ENCODE peak calls at places on chromosomes 1 and 21, in four cellular contexts. Y is transverse colon, Z is lower lobe of right lung, R is IMR-90. L is an unnamed sample.

GRCh38 chr1:115647507-115647906 is 5.7 kb downstream of the VANGL1 start:
- DNase-seq in Y (no peak), Z (no peak), R (no peak), L (no peak)

GRCh38 chr1:3423245-3423829 is 31.1 kb upstream of the ARHGEF16 start:
- DNase-seq in Y (peak), Z (peak), R (no peak), L (peak)

GRCh38 chr1:2580691-2581090 is 5.9 kb upstream of the PRXL2B start:
- DNase-seq in Y (no peak), Z (peak), R (no peak), L (no peak)

GRCh38 chr21:43731891-43732711 is 13.2 kb downstream of the PDXK start:
- DNase-seq in Y (no peak), Z (no peak), R (no peak), L (no peak)

GRCh38 chr1:18342744-18343143 is 138.0 kb upstream of the KLHDC7A start:
- DNase-seq in Y (no peak), Z (no peak), R (no peak), L (no peak)

GRCh38 chr1:161066694-161067093 is 3.0 kb downstream of the ARHGAP30 start:
- DNase-seq in Y (no peak), Z (no peak), R (no peak), L (no peak)

GRCh38 chr1:218584418-218585155 is 239.5 kb downstream of the TGFB2 start:
- DNase-seq in Y (no peak), Z (no peak), R (peak), L (no peak)

GRCh38 chr1:31739281-31739853 is 24.8 kb downstream of the ADGRB2 start:
- DNase-seq in Y (peak), Z (no peak), R (no peak), L (no peak)

GRCh38 chr1:155940531-155940992 is 876 bp upstream of the RXFP4 start:
- DNase-seq in Y (peak), Z (no peak), R (peak), L (no peak)

GRCh38 chr21:45957986-45958610 is 23.5 kb upstream of the COL6A1 start:
- DNase-seq in Y (no peak), Z (no peak), R (peak), L (no peak)

GRCh38 chr1:203131548-203132200 is 4.1 kb downstream of the ADORA1 start:
- DNase-seq in Y (no peak), Z (no peak), R (no peak), L (no peak)

GRCh38 chr1:53535846-53536245 is 76.6 kb downstream of the DMRTB1 start:
- DNase-seq in Y (no peak), Z (no peak), R (peak), L (no peak)

GRCh38 chr1:11281518-11282331 is 8.7 kb downstream of the UBIAD1 start:
- DNase-seq in Y (no peak), Z (peak), R (peak), L (no peak)

GRCh38 chr1:183914283-183914682 is 109.4 kb downstream of the RGL1 start:
- DNase-seq in Y (no peak), Z (no peak), R (peak), L (no peak)

GRCh38 chr1:7366286-7366954 is 404.7 kb upstream of the VAMP3 start:
- DNase-seq in Y (no peak), Z (no peak), R (no peak), L (peak)

GRCh38 chr1:200180821-200181220 is 153.3 kb downstream of the NR5A2 start:
- DNase-seq in Y (no peak), Z (no peak), R (peak), L (peak)
- TF ChIP-seq CTCF in Y (no peak), Z (no peak), R (peak), L (peak)

DNA sequence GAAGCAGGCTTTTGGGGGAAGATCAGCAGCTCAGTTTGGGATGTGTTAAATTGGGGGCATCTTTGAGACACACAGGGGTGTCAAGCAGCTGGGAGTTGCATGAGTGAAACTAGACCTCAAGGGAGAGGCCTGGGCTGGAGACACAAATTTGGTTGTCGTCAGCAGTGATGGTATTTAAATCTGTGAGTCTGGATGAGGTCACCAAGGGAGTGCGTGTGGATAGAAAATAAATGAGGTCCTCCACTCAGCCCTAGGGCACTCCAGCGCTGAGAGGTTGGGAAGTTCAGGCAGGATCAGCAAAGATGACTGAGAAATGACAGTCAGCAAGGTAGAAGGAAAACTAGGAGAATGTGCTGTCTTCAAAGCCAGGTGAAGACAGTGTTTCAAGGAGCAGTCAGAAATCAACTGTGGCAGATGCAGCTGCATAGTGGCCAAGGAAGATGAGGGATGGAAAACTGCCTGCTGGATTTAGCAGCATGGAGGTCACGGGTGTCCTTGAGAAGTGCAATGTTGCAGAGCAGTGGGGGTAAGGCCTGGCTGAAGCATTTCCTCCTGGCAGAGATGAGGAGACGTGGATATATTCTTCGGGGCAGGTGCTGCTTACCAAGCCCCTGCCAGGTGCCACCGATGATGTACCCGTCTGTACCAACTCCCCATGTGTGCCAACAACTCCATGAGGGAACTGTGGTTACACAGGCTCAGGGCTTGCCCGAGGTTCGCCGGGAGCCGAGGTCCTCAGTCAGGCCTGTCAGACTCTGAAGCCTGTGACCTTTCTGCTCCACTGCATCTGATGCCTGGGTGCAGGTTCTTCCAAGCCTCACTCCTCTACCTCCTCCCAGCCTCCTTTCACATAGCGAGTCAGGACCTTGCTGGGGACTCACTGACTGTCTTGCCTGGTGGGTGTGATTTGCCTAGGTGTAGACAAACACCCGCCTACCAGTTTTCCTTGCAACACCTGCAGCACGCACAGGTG is 11.3 kb downstream of the MAP7D1 start:
- DNase-seq in Y (no peak), Z (no peak), R (peak), L (no peak)
- H3K27ac ChIP-seq in Y (peak), Z (no peak), R (no peak), L (peak)

DNA sequence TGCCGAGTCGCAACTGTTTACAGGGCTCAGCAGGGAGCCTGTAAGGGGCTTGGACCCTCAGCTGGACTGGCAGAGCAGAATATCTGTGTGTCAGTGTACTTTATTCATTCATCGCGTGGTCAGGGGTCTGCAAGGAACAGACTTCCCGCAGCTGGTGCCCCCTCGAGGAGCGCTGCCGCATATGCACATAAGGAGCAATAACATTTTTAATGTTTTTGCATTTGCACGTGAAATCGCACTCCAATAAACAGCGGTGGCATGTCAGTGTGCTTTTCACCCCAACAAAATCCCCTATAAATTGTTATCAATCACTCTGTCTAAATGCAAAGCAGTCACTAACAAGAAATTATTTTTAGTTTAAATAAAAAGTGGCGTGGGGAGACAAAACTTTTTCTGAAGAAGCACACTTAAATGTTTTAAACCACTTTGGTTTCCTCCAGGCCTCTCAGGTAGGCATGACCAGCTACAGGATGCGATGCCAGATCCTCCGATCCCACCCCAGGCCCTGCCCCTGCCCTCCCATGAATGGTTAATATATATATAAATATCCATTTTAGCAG is 3.5 kb downstream of the FMO1 start:
- DNase-seq in Y (peak), Z (no peak), R (peak), L (no peak)
- TF ChIP-seq CTCF in Y (peak), Z (peak), R (peak), L (peak)

GRCh38 chr1:76957961-76958360 is 90.7 kb downstream of the ST6GALNAC5 start:
- DNase-seq in Y (no peak), Z (no peak), R (no peak), L (no peak)
- H3K27ac ChIP-seq in Y (no peak), Z (no peak), R (no peak), L (no peak)

GRCh38 chr1:213070399-213070798 is 19.4 kb downstream of the RPS6KC1 start:
- DNase-seq in Y (no peak), Z (no peak), R (peak), L (no peak)
- TF ChIP-seq CTCF in Y (no peak), Z (no peak), R (peak), L (no peak)

DNA sequence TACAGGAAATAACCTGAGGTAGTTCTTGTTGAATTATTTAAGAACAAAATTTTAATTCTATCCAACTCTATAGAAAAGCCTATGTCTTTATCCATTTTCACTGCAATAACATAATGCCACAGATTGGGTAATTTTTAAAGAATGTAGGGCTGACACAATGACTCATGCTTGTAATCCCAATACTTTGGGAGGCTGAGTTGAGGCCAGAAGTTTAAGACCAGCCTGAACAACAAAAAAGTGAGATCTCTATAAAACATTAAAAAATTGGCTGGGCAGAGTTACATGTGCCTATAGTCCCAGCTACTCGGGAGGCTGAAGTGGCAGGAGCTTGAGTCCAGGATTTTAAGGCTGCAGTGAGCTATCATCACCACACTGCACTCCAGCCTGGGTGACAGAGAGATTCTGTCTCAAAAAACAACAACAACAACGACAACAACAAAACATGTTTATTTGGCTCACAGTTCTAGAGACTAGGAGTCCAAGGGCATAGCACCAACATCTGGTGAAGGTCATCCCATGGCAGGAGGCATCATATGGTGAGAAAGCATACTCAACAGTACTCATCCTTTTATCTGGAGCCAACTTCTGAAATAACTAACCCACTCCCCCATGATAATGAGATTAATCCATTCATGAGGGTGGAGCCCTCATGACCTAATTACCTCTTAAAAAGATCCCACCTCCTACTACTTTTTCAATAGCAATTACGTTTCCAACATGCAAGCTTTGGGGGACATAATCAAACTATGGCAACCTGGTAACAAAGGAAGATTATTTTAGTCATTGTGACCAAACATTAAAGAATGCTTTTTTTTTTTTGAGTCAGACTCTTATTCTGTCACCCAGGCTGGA is 59.6 kb downstream of the ABL2 start:
- DNase-seq in Y (no peak), Z (no peak), R (peak), L (no peak)
- H3K27ac ChIP-seq in Y (no peak), Z (no peak), R (peak), L (no peak)

GRCh38 chr1:170669586-170670332 is 5.8 kb downstream of the PRRX1 start:
- DNase-seq in Y (no peak), Z (no peak), R (no peak), L (no peak)

GRCh38 chr1:170671629-170671963 is 7.7 kb downstream of the PRRX1 start:
- DNase-seq in Y (no peak), Z (no peak), R (no peak), L (no peak)

GRCh38 chr1:170669036-170669435 is 5.1 kb downstream of the PRRX1 start:
- DNase-seq in Y (no peak), Z (no peak), R (no peak), L (no peak)

GRCh38 chr1:170668301-170668789 is 4.4 kb downstream of the PRRX1 start:
- DNase-seq in Y (no peak), Z (no peak), R (no peak), L (no peak)

GRCh38 chr1:170670751-170671628 is 7.1 kb downstream of the PRRX1 start:
- DNase-seq in Y (peak), Z (peak), R (peak), L (no peak)
- TF ChIP-seq CTCF in Y (peak), Z (peak), R (peak), L (peak)

DNA sequence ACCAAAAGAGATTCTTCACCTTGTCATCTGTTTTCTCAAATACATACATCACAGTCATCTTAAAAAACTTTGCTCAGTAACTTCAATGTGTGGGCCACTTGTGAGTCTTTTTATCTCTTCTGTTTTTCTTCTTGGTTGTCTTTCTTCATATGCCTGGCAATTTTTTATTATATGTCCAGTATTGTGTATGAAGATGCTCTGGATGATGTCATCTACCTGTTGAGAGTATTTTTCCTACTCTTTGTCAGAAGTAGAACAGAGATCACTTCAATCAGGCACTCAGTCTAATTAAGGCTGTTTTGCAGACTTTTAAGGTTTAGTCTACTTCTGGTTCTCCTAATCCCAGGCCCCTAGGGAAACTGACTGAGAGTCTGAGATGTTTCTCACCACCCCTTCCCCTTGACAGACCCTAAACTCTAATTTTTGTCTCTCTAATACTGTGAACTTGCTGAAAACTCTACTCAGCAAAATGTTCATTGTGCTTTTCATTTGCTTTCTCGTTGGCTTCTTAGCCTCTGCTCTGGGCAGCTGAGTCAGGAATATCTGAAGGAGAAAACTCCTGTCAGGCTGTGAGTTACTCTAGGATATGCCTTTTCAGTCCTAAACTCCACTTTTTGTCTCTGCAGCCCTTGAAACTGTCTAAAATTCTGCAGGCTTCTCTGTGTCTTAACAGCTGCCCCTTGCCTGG is 33.0 kb upstream of the DNAJC6 start:
- DNase-seq in Y (no peak), Z (no peak), R (no peak), L (no peak)
- H3K27ac ChIP-seq in Y (no peak), Z (no peak), R (no peak), L (no peak)